ENCODE peak calls at places on chromosomes 5 and 9, in nine cellular contexts. D, H, W, C, R, J, E, B and Y are unnamed samples. For H3K27me3, the result is how much of the 10 kb centered on the place peaks cover.

GRCh38 chr9:114037249-114037648 is 40.9 kb downstream of the AMBP start:
- DNase-seq in B (no peak), C (no peak), D (no peak), R (no peak), J (no peak), H (no peak), W (no peak), E (no peak), Y (no peak)

GRCh38 chr5:123647066-123647465 is 135.1 kb downstream of the CSNK1G3 start:
- DNase-seq in C (no peak), D (no peak), E (no peak), B (no peak), H (no peak), J (no peak), W (no peak), R (no peak), Y (no peak)

GRCh38 chr9:893843-894420 is 52.4 kb downstream of the DMRT1 start:
- DNase-seq in D (peak), E (peak), C (peak), W (peak), B (peak), H (peak), R (peak), J (peak), Y (peak)

GRCh38 chr5:161230222-161230621 is 316.3 kb downstream of the GABRB2 start:
- DNase-seq in D (peak), H (peak), J (no peak), B (peak), R (no peak), C (no peak), E (no peak), W (peak), Y (no peak)

GRCh38 chr5:143898381-143898780 is 86.4 kb downstream of the HMHB1 start:
- DNase-seq in J (no peak), H (no peak), R (no peak), B (no peak), W (no peak), D (no peak), E (no peak), C (no peak), Y (no peak)

GRCh38 chr5:146059349-146060220 is 45.8 kb downstream of the PLAC8L1 start:
- DNase-seq in C (no peak), B (no peak), E (no peak), J (no peak), R (no peak), H (no peak), W (no peak), D (no peak), Y (no peak)

GRCh38 chr5:14250778-14251711 is 107.9 kb downstream of the TRIO start:
- DNase-seq in H (no peak), E (no peak), D (no peak), R (no peak), J (no peak), C (no peak), W (no peak), B (no peak), Y (no peak)

GRCh38 chr9:97322105-97322504 is 14.6 kb downstream of the CCDC180 start:
- DNase-seq in H (no peak), E (no peak), R (no peak), J (no peak), W (no peak), C (no peak), D (no peak), B (no peak), Y (no peak)

GRCh38 chr9:133506653-133507038 is 18.1 kb downstream of the MYMK start:
- DNase-seq in R (peak), J (no peak), W (no peak), D (peak), H (no peak), B (no peak), E (no peak), C (peak), Y (no peak)

GRCh38 chr5:112733586-112733985 is 4.1 kb upstream of the APC start:
- DNase-seq in H (no peak), D (no peak), W (peak), R (no peak), C (no peak), J (no peak), E (no peak), B (no peak), Y (no peak)

GRCh38 chr9:19342927-19343326 is 37.1 kb downstream of the RPS6 start:
- DNase-seq in R (no peak), W (no peak), E (no peak), D (no peak), H (no peak), C (no peak), J (no peak), B (no peak), Y (no peak)

GRCh38 chr5:179530069-179530998 is 20.0 kb upstream of the RUFY1 start:
- DNase-seq in W (no peak), C (no peak), J (peak), H (peak), R (peak), E (no peak), D (peak), B (peak), Y (no peak)

GRCh38 chr5:152505442-152506042 is 100.5 kb upstream of the NMUR2 start:
- DNase-seq in D (peak), J (peak), C (peak), W (peak), E (peak), B (peak), R (peak), H (peak), Y (peak)

GRCh38 chr9:127549771-127550170 is 62.3 kb upstream of the STXBP1 start:
- DNase-seq in W (no peak), H (no peak), B (no peak), R (no peak), E (no peak), J (no peak), C (no peak), D (no peak), Y (no peak)

GRCh38 chr5:3352711-3353110 is 242.9 kb upstream of the IRX1 start:
- DNase-seq in D (no peak), E (no peak), J (no peak), R (no peak), B (no peak), W (no peak), C (no peak), H (no peak), Y (no peak)

GRCh38 chr5:6712582-6713273 is 504 bp upstream of the TENT4A start:
- DNase-seq in E (peak), J (peak), B (peak), R (peak), D (peak), W (peak), H (peak), C (peak), Y (peak)

GRCh38 chr5:159051431-159052281 is 48.1 kb downstream of the EBF1 start:
- DNase-seq in C (no peak), D (peak), B (peak), E (no peak), J (peak), R (peak), H (peak), W (no peak), Y (peak)
- H3K27me3 ChIP-seq in C (under half), D (under half), B (under half), E (half or more), J (under half), R (under half), H (half or more), W (half or more), Y (under half)

DNA sequence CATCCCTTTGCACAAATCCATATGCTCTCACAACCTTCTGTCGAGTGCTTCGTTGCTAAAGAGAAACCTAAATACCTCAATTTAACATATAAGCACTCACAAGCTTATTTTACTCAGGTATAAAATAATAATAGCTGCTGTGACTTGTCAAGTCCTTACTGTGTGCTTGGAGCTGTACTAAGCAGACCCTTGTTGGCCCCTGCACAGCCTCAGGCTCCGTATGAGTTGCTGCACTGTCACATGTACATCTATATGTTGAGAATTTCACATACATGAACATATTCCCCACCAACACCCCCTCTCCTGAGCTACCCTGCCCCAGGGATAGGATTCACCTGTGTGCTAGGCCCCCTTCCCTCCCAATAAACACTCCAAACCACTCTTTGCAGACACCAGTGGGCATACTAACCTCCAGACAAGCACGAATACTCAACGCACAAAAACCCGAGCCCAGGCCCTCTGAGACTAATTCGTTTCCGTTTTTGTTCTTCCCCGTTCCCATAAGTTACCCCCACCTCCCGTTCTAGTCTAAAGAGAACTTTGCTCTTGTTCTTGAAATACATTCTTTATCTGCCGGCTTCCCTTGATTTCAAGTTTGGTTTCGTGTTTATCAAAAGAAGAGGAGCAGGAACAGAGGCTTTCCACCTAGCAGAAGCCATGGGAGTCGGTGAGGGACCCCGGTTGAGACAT is 3.6 kb downstream of the HAND1 start:
- DNase-seq in B (no peak), W (no peak), C (no peak), E (no peak), H (peak), J (no peak), R (no peak), D (no peak), Y (no peak)
- H3K27me3 ChIP-seq in B (half or more), W (half or more), C (half or more), E (under half), H (half or more), J (half or more), R (under half), D (under half), Y (half or more)

GRCh38 chr5:5505848-5506247 is 83.4 kb downstream of the ICE1 start:
- DNase-seq in D (no peak), B (no peak), C (no peak), R (no peak), E (no peak), J (no peak), H (no peak), W (no peak), Y (no peak)
- H3K27me3 ChIP-seq in D (under half), B (under half), C (under half), R (under half), E (under half), J (under half), H (under half), W (under half), Y (under half)

GRCh38 chr5:35924122-35924949 is 14.1 kb downstream of the CAPSL start:
- DNase-seq in J (no peak), C (peak), W (peak), R (no peak), B (no peak), E (no peak), D (no peak), H (no peak), Y (no peak)

GRCh38 chr5:35922468-35922867 is 16.0 kb downstream of the CAPSL start:
- DNase-seq in D (no peak), C (no peak), E (no peak), H (no peak), J (no peak), R (no peak), B (no peak), W (peak), Y (no peak)

GRCh38 chr5:35926389-35927051 is 11.9 kb downstream of the CAPSL start:
- DNase-seq in B (peak), W (peak), J (peak), E (peak), D (peak), R (peak), C (peak), H (peak), Y (no peak)

GRCh38 chr5:35921930-35922329 is 16.5 kb downstream of the CAPSL start:
- DNase-seq in J (no peak), W (no peak), D (no peak), E (no peak), B (no peak), C (no peak), H (no peak), R (no peak), Y (no peak)

GRCh38 chr5:35924950-35925722 is 13.3 kb downstream of the CAPSL start:
- DNase-seq in R (peak), W (peak), J (peak), D (peak), H (peak), C (peak), B (peak), E (peak), Y (peak)
- H3K27me3 ChIP-seq in R (under half), W (under half), J (under half), D (under half), H (under half), C (under half), B (under half), E (under half), Y (under half)

DNA sequence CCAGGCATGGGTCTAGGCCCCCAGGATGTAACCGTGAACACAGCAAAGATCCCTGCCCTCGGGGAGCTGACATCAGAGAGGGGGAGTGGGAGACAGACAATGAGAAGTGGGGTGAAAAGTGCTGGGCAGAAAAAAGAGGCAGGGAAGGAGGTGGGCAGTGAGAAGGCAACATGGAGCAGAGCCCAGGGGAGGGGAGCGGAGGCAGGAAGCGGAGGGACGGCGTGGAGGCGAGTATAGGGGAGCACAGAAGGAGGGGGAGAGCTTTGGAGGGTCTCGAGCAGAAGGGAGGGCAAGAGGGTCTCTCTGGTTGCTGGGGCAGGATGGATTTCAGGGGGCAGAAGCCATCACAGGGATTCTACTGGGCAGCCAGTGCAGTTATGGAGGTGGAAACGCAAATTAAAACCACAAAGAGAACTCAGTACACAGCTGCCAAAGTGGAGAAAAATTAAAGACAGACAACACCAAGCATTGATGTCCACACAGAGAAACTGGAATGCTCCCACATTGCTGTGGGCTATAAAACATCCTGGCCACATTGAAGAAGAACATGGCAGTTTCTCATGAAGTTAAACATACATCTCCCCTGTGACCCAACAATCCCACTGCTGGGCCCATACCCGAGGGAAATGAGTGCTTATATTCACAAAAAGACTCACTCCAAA is 21.1 kb upstream of the LAMC3 start:
- DNase-seq in C (no peak), W (no peak), H (no peak), E (no peak), J (no peak), D (no peak), R (no peak), B (no peak), Y (no peak)
- H3K27me3 ChIP-seq in C (under half), W (under half), H (under half), E (under half), J (under half), D (under half), R (under half), B (under half), Y (under half)